ENCODE peak calls at places on chromosome 16, in eight cellular contexts. C, S, L, J, K, W, V and U are unnamed samples.

GRCh38 chr16:11757671-11758545 is 15.3 kb upstream of the TXNDC11 start:
- DNase-seq in C (no peak), S (no peak), L (no peak), J (peak; percentile 66), K (peak; percentile 60), W (no peak), V (no peak), U (peak; percentile 53)

GRCh38 chr16:1823821-1824220 is 2.8 kb downstream of the HAGH start:
- DNase-seq in C (no peak), S (peak; percentile 16), L (peak; percentile 83), J (peak; percentile 6), K (peak; percentile 73), W (no peak), V (no peak), U (peak; percentile 30)

GRCh38 chr16:23276821-23277220 is 25.3 kb upstream of the SCNN1B start:
- DNase-seq in C (no peak), S (no peak), L (no peak), J (no peak), K (no peak), W (no peak), V (no peak), U (no peak)

GRCh38 chr16:71441348-71441781 is 489 bp downstream of the TLE7 start:
- DNase-seq in C (peak; percentile 29), S (no peak), L (no peak), J (no peak), K (no peak), W (no peak), V (no peak), U (no peak)

GRCh38 chr16:63461248-63461841 is 1425.1 kb upstream of the CDH8 start:
- DNase-seq in C (no peak), S (peak; percentile 12), L (no peak), J (peak; percentile 59), K (peak; percentile 61), W (no peak), V (no peak), U (peak; percentile 33)

GRCh38 chr16:66541388-66542360 is 8.2 kb downstream of the TK2 start:
- DNase-seq in C (no peak), S (no peak), L (no peak), J (no peak), K (no peak), W (no peak), V (no peak), U (no peak)

GRCh38 chr16:50323335-50324011 is 45.3 kb downstream of the BRD7 start:
- DNase-seq in C (no peak), S (no peak), L (no peak), J (peak; percentile 38), K (peak; percentile 50), W (no peak), V (no peak), U (peak; percentile 52)

GRCh38 chr16:69479806-69480205 is 55.4 kb downstream of the CYB5B start:
- DNase-seq in C (no peak), S (no peak), L (no peak), J (no peak), K (no peak), W (no peak), V (no peak), U (no peak)

GRCh38 chr16:83244057-83244456 is 563.7 kb upstream of the HSBP1 start:
- DNase-seq in C (no peak), S (no peak), L (no peak), J (no peak), K (no peak), W (no peak), V (no peak), U (no peak)

GRCh38 chr16:23296994-23297393 is 5.1 kb upstream of the SCNN1B start:
- DNase-seq in C (no peak), S (no peak), L (peak; percentile 58), J (peak; percentile 26), K (no peak), W (no peak), V (no peak), U (no peak)

GRCh38 chr16:28931801-28932225 is at the start of gene CD19:
- DNase-seq in C (no peak), S (no peak), L (peak; percentile 74), J (no peak), K (no peak), W (no peak), V (no peak), U (no peak)

GRCh38 chr16:22721497-22722100 is 92.4 kb upstream of the HS3ST2 start:
- DNase-seq in C (no peak), S (no peak), L (no peak), J (no peak), K (no peak), W (no peak), V (no peak), U (no peak)

GRCh38 chr16:10408824-10409381 is 23.0 kb downstream of the ATF7IP2 start:
- DNase-seq in C (no peak), S (no peak), L (no peak), J (peak; percentile 6), K (peak; percentile 16), W (no peak), V (no peak), U (no peak)

GRCh38 chr16:81946206-81946605 is 65.1 kb downstream of the SDR42E1 start:
- DNase-seq in C (no peak), S (no peak), L (no peak), J (no peak), K (no peak), W (no peak), V (no peak), U (peak; percentile 27)

GRCh38 chr16:77558786-77559185 is 124.0 kb upstream of the ADAMTS18 start:
- DNase-seq in C (no peak), S (no peak), L (no peak), J (no peak), K (no peak), W (no peak), V (no peak), U (no peak)

GRCh38 chr16:57028086-57028485 is 38.7 kb downstream of the NLRC5 start:
- DNase-seq in C (no peak), S (no peak), L (no peak), J (peak; percentile 2), K (no peak), W (no peak), V (no peak), U (no peak)

GRCh38 chr16:83315271-83315670 is 492.5 kb upstream of the HSBP1 start:
- DNase-seq in C (no peak), S (no peak), L (no peak), J (no peak), K (no peak), W (no peak), V (no peak), U (no peak)

GRCh38 chr16:55499951-55500350 is 8.9 kb upstream of the LPCAT2 start:
- DNase-seq in C (no peak), S (peak; percentile 62), L (no peak), J (peak; percentile 78), K (peak; percentile 97), W (no peak), V (no peak), U (peak; percentile 99)

GRCh38 chr16:1812732-1813163 is 13.9 kb downstream of the HAGH start:
- DNase-seq in C (peak; percentile 45), S (peak; percentile 43), L (peak; percentile 35), J (peak; percentile 70), K (peak; percentile 89), W (no peak), V (no peak), U (peak; percentile 79)

GRCh38 chr16:51473091-51473490 is 322.0 kb upstream of the SALL1 start:
- DNase-seq in C (no peak), S (no peak), L (no peak), J (no peak), K (peak; percentile 26), W (no peak), V (no peak), U (peak; percentile 4)

GRCh38 chr16:58614212-58614611 is 15.4 kb downstream of the CNOT1 start:
- DNase-seq in C (no peak), S (peak; percentile 14), L (no peak), J (peak; percentile 70), K (peak; percentile 41), W (no peak), V (no peak), U (peak; percentile 69)

GRCh38 chr16:87499189-87499486 is 6.3 kb upstream of the ZCCHC14 start:
- DNase-seq in C (no peak), S (peak; percentile 22), L (no peak), J (peak; percentile 76), K (peak; percentile 28), W (no peak), V (no peak), U (peak; percentile 68)